ENCODE peak calls at places on chromosomes 3 and 15, in eight cellular contexts. P, V, H, B, Z, Y, S and M are unnamed samples.

GRCh38 chr3:152574461-152575079 is 260.4 kb upstream of the P2RY1 start:
- DNase-seq in P (peak), V (peak), H (peak), B (no peak), Z (no peak), Y (no peak), S (peak), M (peak)

GRCh38 chr3:174051191-174051590 is 653.6 kb downstream of the NLGN1 start:
- DNase-seq in P (no peak), V (no peak), H (no peak), B (no peak), Z (no peak), Y (no peak), S (no peak), M (no peak)

GRCh38 chr15:84911879-84912660 is 27.6 kb downstream of the SLC28A1 start:
- DNase-seq in P (peak), V (no peak), H (peak), B (no peak), Z (peak), Y (peak), S (no peak), M (peak)

GRCh38 chr15:83871808-83872559 is 218.1 kb downstream of the ADAMTSL3 start:
- DNase-seq in P (peak), V (no peak), H (no peak), B (no peak), Z (no peak), Y (no peak), S (no peak), M (peak)

GRCh38 chr15:100681335-100681746 is 79.0 kb downstream of the ASB7 start:
- DNase-seq in P (no peak), V (no peak), H (peak), B (no peak), Z (no peak), Y (no peak), S (no peak), M (no peak)

GRCh38 chr15:26757156-26757555 is 15.7 kb downstream of the GABRB3 start:
- DNase-seq in P (no peak), V (no peak), H (no peak), B (no peak), Z (no peak), Y (no peak), S (no peak), M (no peak)

GRCh38 chr3:53425936-53426335 is 68.5 kb upstream of the CACNA1D start:
- DNase-seq in P (no peak), V (no peak), H (no peak), B (no peak), Z (no peak), Y (no peak), S (no peak), M (no peak)

GRCh38 chr15:22949074-22949547 is 31.1 kb downstream of the CYFIP1 start:
- DNase-seq in P (peak), V (peak), H (peak), B (no peak), Z (no peak), Y (no peak), S (peak), M (no peak)

GRCh38 chr15:81049835-81050234 is 49.1 kb downstream of the TLNRD1 start:
- DNase-seq in P (no peak), V (no peak), H (no peak), B (no peak), Z (no peak), Y (no peak), S (no peak), M (no peak)

GRCh38 chr3:185935465-185936263 is 2.1 kb downstream of the TRA2B start:
- DNase-seq in P (peak), V (no peak), H (no peak), B (no peak), Z (no peak), Y (no peak), S (no peak), M (no peak)

GRCh38 chr3:169629895-169630294 is 33.6 kb downstream of the MECOM start:
- DNase-seq in P (no peak), V (no peak), H (no peak), B (no peak), Z (no peak), Y (no peak), S (no peak), M (no peak)

GRCh38 chr3:42463093-42463492 is 39.4 kb upstream of the VIPR1 start:
- DNase-seq in P (no peak), V (no peak), H (no peak), B (no peak), Z (no peak), Y (no peak), S (no peak), M (no peak)

GRCh38 chr15:62658498-62658897 is 384.0 kb upstream of the TPM1 start:
- DNase-seq in P (peak), V (no peak), H (no peak), B (peak), Z (no peak), Y (no peak), S (no peak), M (no peak)

GRCh38 chr3:140276698-140277097 is 341.7 kb downstream of the CLSTN2 start:
- DNase-seq in P (peak), V (no peak), H (no peak), B (no peak), Z (no peak), Y (no peak), S (no peak), M (no peak)

GRCh38 chr3:130976706-130977105 is 49.9 kb downstream of the ASTE1 start:
- DNase-seq in P (no peak), V (no peak), H (no peak), B (no peak), Z (no peak), Y (no peak), S (no peak), M (no peak)

GRCh38 chr3:123762805-123763204 is 121.3 kb downstream of the MYLK start:
- DNase-seq in P (no peak), V (no peak), H (no peak), B (no peak), Z (no peak), Y (no peak), S (no peak), M (no peak)

GRCh38 chr3:7504886-7505775 is 644.2 kb downstream of the GRM7 start:
- DNase-seq in P (peak), V (no peak), H (peak), B (no peak), Z (no peak), Y (no peak), S (no peak), M (no peak)

GRCh38 chr15:78950906-78951840 is 6.3 kb upstream of the CTSH start:
- DNase-seq in P (peak), V (no peak), H (no peak), B (no peak), Z (no peak), Y (peak), S (no peak), M (no peak)

GRCh38 chr3:131794766-131795381 is 239.9 kb downstream of the CPNE4 start:
- DNase-seq in P (peak), V (peak), H (no peak), B (peak), Z (peak), Y (peak), S (peak), M (peak)

GRCh38 chr15:80530737-80531365 is 126.7 kb downstream of the ARNT2 start:
- DNase-seq in P (no peak), V (no peak), H (no peak), B (no peak), Z (no peak), Y (no peak), S (no peak), M (peak)

GRCh38 chr3:181189556-181189955 is 200.0 kb upstream of the DNAJC19 start:
- DNase-seq in P (no peak), V (no peak), H (no peak), B (no peak), Z (no peak), Y (no peak), S (no peak), M (no peak)

GRCh38 chr3:193407156-193407555 is 28.6 kb upstream of the ATP13A5 start:
- DNase-seq in P (no peak), V (no peak), H (no peak), B (no peak), Z (no peak), Y (no peak), S (no peak), M (no peak)

GRCh38 chr15:53837263-53837662 is 77.8 kb upstream of the WDR72 start:
- DNase-seq in P (no peak), V (no peak), H (no peak), B (no peak), Z (no peak), Y (no peak), S (no peak), M (no peak)

GRCh38 chr15:39238443-39238842 is 342.4 kb upstream of the THBS1 start:
- DNase-seq in P (no peak), V (no peak), H (no peak), B (no peak), Z (no peak), Y (no peak), S (no peak), M (no peak)

GRCh38 chr15:55917881-55918296 is 75.5 kb downstream of the NEDD4 start:
- DNase-seq in P (peak), V (no peak), H (no peak), B (no peak), Z (peak), Y (peak), S (no peak), M (peak)

GRCh38 chr15:35430301-35430700 is 115.7 kb downstream of the DPH6 start:
- DNase-seq in P (no peak), V (no peak), H (no peak), B (no peak), Z (no peak), Y (no peak), S (no peak), M (no peak)

GRCh38 chr3:16372362-16373269 is 107.6 kb downstream of the OXNAD1 start:
- DNase-seq in P (no peak), V (no peak), H (no peak), B (no peak), Z (no peak), Y (no peak), S (no peak), M (no peak)

GRCh38 chr3:62128028-62128427 is 245.3 kb downstream of the FEZF2 start:
- DNase-seq in P (no peak), V (no peak), H (no peak), B (no peak), Z (no peak), Y (no peak), S (no peak), M (peak)

GRCh38 chr3:197847866-197848401 is 56.9 kb downstream of the LRCH3 start:
- DNase-seq in P (peak), V (peak), H (no peak), B (no peak), Z (no peak), Y (peak), S (peak), M (no peak)

GRCh38 chr3:197308591-197308990 is 10.2 kb upstream of the DLG1 start:
- DNase-seq in P (peak), V (no peak), H (no peak), B (no peak), Z (no peak), Y (no peak), S (no peak), M (no peak)